ENCODE peak calls at places on chromosomes 16 and 17, in four cellular contexts. C, B, L and V are unnamed samples.

GRCh38 chr16:67034478-67034877 is 5.5 kb downstream of the CBFB start:
- DNase-seq in C (no peak), B (peak), L (no peak), V (no peak)

GRCh38 chr17:58304735-58305486 is 23.7 kb downstream of the TSPOAP1 start:
- DNase-seq in C (no peak), B (no peak), L (no peak), V (no peak)

GRCh38 chr17:57638284-57638683 is 106.8 kb downstream of the CCDC182 start:
- DNase-seq in C (no peak), B (no peak), L (no peak), V (no peak)

GRCh38 chr16:11233727-11234376 is 22.2 kb downstream of the SOCS1 start:
- DNase-seq in C (no peak), B (no peak), L (peak), V (no peak)

GRCh38 chr16:48076455-48077012 is 79.3 kb downstream of the ABCC12 start:
- DNase-seq in C (no peak), B (peak), L (no peak), V (no peak)

GRCh38 chr17:80720624-80721577 is 176.3 kb downstream of the RPTOR start:
- DNase-seq in C (peak), B (peak), L (peak), V (no peak)

GRCh38 chr17:80830020-80830780 is 161.4 kb upstream of the CHMP6 start:
- DNase-seq in C (no peak), B (no peak), L (no peak), V (no peak)

GRCh38 chr17:20010099-20010863 is 1.1 kb downstream of the SPECC1 start:
- DNase-seq in C (no peak), B (peak), L (no peak), V (no peak)

GRCh38 chr16:23491490-23492391 is 18.6 kb downstream of the GGA2 start:
- DNase-seq in C (no peak), B (peak), L (no peak), V (no peak)

GRCh38 chr16:15509593-15510520 is 75.5 kb downstream of the BMERB1 start:
- DNase-seq in C (no peak), B (peak), L (no peak), V (no peak)

GRCh38 chr17:35555695-35556094 is 4.9 kb downstream of the SLFN14 start:
- DNase-seq in C (no peak), B (no peak), L (no peak), V (no peak)

GRCh38 chr16:19170043-19170655 is 2.1 kb downstream of the SYT17 start:
- DNase-seq in C (no peak), B (no peak), L (no peak), V (no peak)

GRCh38 chr17:78375401-78376079 is 2.9 kb upstream of the PGS1 start:
- DNase-seq in C (no peak), B (peak), L (no peak), V (no peak)

GRCh38 chr16:55390838-55391237 is 66.8 kb downstream of the IRX6 start:
- DNase-seq in C (no peak), B (no peak), L (no peak), V (no peak)

GRCh38 chr17:27956601-27957445 is 63.7 kb upstream of the LYRM9 start:
- DNase-seq in C (no peak), B (no peak), L (no peak), V (no peak)

GRCh38 chr16:89409161-89409711 is 81.1 kb downstream of the ANKRD11 start:
- DNase-seq in C (peak), B (no peak), L (peak), V (no peak)

GRCh38 chr16:68700120-68700519 is 37.0 kb upstream of the CDH1 start:
- DNase-seq in C (no peak), B (no peak), L (no peak), V (no peak)

GRCh38 chr17:75159196-75160031 is 5.1 kb upstream of the JPT1 start:
- DNase-seq in C (no peak), B (peak), L (no peak), V (no peak)

GRCh38 chr16:11670171-11671131 is 2.2 kb downstream of the SNN start:
- DNase-seq in C (no peak), B (no peak), L (no peak), V (no peak)

GRCh38 chr17:57373756-57374155 is 117.4 kb downstream of the MSI2 start:
- DNase-seq in C (no peak), B (no peak), L (no peak), V (no peak)

GRCh38 chr16:88833086-88833485 is 21.4 kb upstream of the APRT start:
- DNase-seq in C (no peak), B (no peak), L (no peak), V (no peak)

GRCh38 chr17:17147821-17148220 is 58.3 kb downstream of the PLD6 start:
- DNase-seq in C (no peak), B (peak), L (no peak), V (no peak)

GRCh38 chr16:9286930-9287329 is 195.5 kb downstream of the HAPSTR1 start:
- DNase-seq in C (no peak), B (no peak), L (no peak), V (no peak)

GRCh38 chr17:19744492-19744891 is 3.6 kb downstream of the ALDH3A1 start:
- DNase-seq in C (no peak), B (no peak), L (no peak), V (no peak)

GRCh38 chr16:2752850-2753522 is 548 bp downstream of the SRRM2 start:
- DNase-seq in C (no peak), B (peak), L (peak), V (no peak)

GRCh38 chr17:34598161-34598776 is 18.9 kb downstream of the TMEM132E start:
- DNase-seq in C (no peak), B (no peak), L (no peak), V (no peak)

GRCh38 chr16:85081765-85082164 is 30.5 kb downstream of the CIBAR2 start:
- DNase-seq in C (no peak), B (no peak), L (no peak), V (no peak)

GRCh38 chr17:31629696-31630470 is 229.2 kb downstream of the COPRS start:
- DNase-seq in C (no peak), B (peak), L (no peak), V (no peak)

GRCh38 chr17:27765353-27765752 is 35.0 kb downstream of the NOS2 start:
- DNase-seq in C (no peak), B (no peak), L (no peak), V (no peak)